ENCODE peak calls at places on chromosomes 4 and X, in eight cellular contexts. A, C, F, E, Z, O, G and R are unnamed samples.

GRCh38 chr4:19399001-19399400 is 852.7 kb upstream of the SLIT2 start:
- DNase-seq in A (no peak), C (no peak), F (no peak), E (no peak), Z (no peak), O (no peak), G (no peak), R (no peak)

GRCh38 chr4:39970559-39971270 is 7.0 kb downstream of the PDS5A start:
- DNase-seq in A (peak; percentile 71), C (no peak), F (no peak), E (no peak), Z (no peak), O (no peak), G (peak; percentile 63), R (peak; percentile 45)

GRCh38 chr4:86757468-86757867 is 91.7 kb downstream of the SLC10A6 start:
- DNase-seq in A (no peak), C (no peak), F (no peak), E (no peak), Z (no peak), O (no peak), G (no peak), R (no peak)

GRCh38 chr4:60201052-60201673 is 999.0 kb upstream of the ADGRL3 start:
- DNase-seq in A (peak; percentile 19), C (peak; percentile 44), F (no peak), E (no peak), Z (no peak), O (no peak), G (no peak), R (peak; percentile 61)

GRCh38 chrX:129979207-129979920 is 3.1 kb upstream of the BCORL1 start:
- DNase-seq in A (no peak), C (peak; percentile 20), F (no peak), E (no peak), Z (no peak), O (no peak), G (no peak), R (no peak)

GRCh38 chr4:100895572-100896197 is 377.9 kb upstream of the EMCN start:
- DNase-seq in A (no peak), C (no peak), F (no peak), E (no peak), Z (no peak), O (no peak), G (no peak), R (no peak)

GRCh38 chr4:17103231-17103630 is 204.8 kb upstream of the LDB2 start:
- DNase-seq in A (no peak), C (no peak), F (no peak), E (no peak), Z (no peak), O (no peak), G (no peak), R (no peak)

GRCh38 chr4:72031868-72032619 is at the start of gene NPFFR2:
- DNase-seq in A (peak; percentile 31), C (no peak), F (peak; percentile 15), E (no peak), Z (no peak), O (no peak), G (peak; percentile 77), R (no peak)

GRCh38 chr4:185716008-185716976 is 95.7 kb downstream of the SORBS2 start:
- DNase-seq in A (no peak), C (no peak), F (no peak), E (no peak), Z (no peak), O (no peak), G (no peak), R (no peak)

GRCh38 chr4:81255524-81255923 is 40.5 kb upstream of the PRKG2 start:
- DNase-seq in A (no peak), C (no peak), F (no peak), E (no peak), Z (no peak), O (no peak), G (no peak), R (no peak)

GRCh38 chr4:47577779-47578553 is 92.9 kb downstream of the ATP10D start:
- DNase-seq in A (no peak), C (no peak), F (no peak), E (no peak), Z (no peak), O (no peak), G (no peak), R (no peak)

GRCh38 chrX:17411189-17411588 is 36.2 kb downstream of the NHS start:
- DNase-seq in A (no peak), C (no peak), F (no peak), E (no peak), Z (no peak), O (no peak), G (no peak), R (no peak)

GRCh38 chrX:123153846-123154335 is 30.2 kb upstream of the GRIA3 start:
- DNase-seq in A (no peak), C (no peak), F (no peak), E (no peak), Z (no peak), O (no peak), G (no peak), R (no peak)

GRCh38 chrX:28787206-28787605 is 200.0 kb downstream of the IL1RAPL1 start:
- DNase-seq in A (peak; percentile 16), C (no peak), F (no peak), E (no peak), Z (no peak), O (no peak), G (no peak), R (no peak)

GRCh38 chr4:70518716-70519115 is 347 bp downstream of the AMTN start:
- DNase-seq in A (no peak), C (no peak), F (no peak), E (no peak), Z (no peak), O (no peak), G (no peak), R (no peak)

GRCh38 chrX:68686684-68687045 is 39.2 kb downstream of the STARD8 start:
- DNase-seq in A (no peak), C (no peak), F (peak; percentile 37), E (no peak), Z (no peak), O (no peak), G (no peak), R (no peak)

GRCh38 chr4:119302073-119302832 is 19.7 kb downstream of the FABP2 start:
- DNase-seq in A (no peak), C (no peak), F (no peak), E (no peak), Z (no peak), O (no peak), G (no peak), R (peak; percentile 19)

DNA sequence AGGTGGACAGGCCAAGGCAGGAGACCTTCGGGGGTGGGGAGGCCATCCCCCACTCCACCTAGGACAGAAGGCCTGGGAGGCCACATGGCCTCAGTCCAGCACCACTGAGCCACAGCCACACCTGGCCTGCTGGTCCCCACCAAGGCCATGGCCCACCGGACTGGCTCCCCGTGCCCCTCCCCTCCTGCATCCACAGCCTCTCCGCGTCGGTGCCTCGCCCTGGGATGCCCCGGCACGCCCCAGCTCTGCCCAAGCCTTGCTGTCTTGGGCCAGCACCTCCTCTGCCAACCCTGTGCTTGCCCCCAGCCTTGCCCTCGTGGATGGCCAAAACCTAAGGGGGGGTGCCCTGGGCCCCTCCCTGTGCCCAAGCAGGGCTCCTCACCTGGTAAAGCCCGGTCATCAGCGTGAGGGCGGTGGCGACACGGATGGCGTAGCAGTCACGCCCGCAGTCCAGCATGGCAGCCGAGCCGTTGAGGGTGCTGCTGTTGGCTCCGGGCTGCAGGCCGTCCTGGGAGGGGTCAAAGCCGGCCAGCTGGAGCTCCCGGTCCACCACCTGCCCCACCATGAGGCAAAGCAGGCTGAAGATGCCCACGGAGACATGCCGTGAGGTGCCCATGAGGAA is 2.3 kb downstream of the SLC26A1 start:
- DNase-seq in A (no peak), C (no peak), F (no peak), E (no peak), Z (no peak), O (no peak), G (no peak), R (no peak)
- H3K4me1 ChIP-seq in A (peaks cover 25% of the 10 kb centered on the region), C (peaks cover 8% of the 10 kb centered on the region), F (peaks cover 25% of the 10 kb centered on the region), E (no peaks in the 10 kb centered on the region), Z (peaks cover 7% of the 10 kb centered on the region), O (peaks cover 19% of the 10 kb centered on the region), G (peaks cover 31% of the 10 kb centered on the region), R (peaks cover 19% of the 10 kb centered on the region)

GRCh38 chr4:123359449-123360306 is 36.9 kb upstream of the SPRY1 start:
- DNase-seq in A (no peak), C (no peak), F (no peak), E (no peak), Z (no peak), O (no peak), G (no peak), R (no peak)
- H3K4me3 ChIP-seq in A (no peak overlapping the region), C (no peak overlapping the region), F (no peak overlapping the region), E (no peak overlapping the region), Z (no peak overlapping the region), O (no peak overlapping the region), G (no peak overlapping the region), R (no peak overlapping the region)

GRCh38 chr4:25970241-25970675 is 56.2 kb downstream of the SMIM20 start:
- DNase-seq in A (peak; percentile 19), C (peak; percentile 29), F (peak; percentile 34), E (peak; percentile 66), Z (no peak), O (no peak), G (peak; percentile 68), R (peak; percentile 39)
- H3K4me1 ChIP-seq in A (no peaks in the 10 kb centered on the region), C (no peaks in the 10 kb centered on the region), F (peaks cover 28% of the 10 kb centered on the region), E (no peaks in the 10 kb centered on the region), Z (no peaks in the 10 kb centered on the region), O (no peaks in the 10 kb centered on the region), G (peaks cover 18% of the 10 kb centered on the region), R (no peaks in the 10 kb centered on the region)

DNA sequence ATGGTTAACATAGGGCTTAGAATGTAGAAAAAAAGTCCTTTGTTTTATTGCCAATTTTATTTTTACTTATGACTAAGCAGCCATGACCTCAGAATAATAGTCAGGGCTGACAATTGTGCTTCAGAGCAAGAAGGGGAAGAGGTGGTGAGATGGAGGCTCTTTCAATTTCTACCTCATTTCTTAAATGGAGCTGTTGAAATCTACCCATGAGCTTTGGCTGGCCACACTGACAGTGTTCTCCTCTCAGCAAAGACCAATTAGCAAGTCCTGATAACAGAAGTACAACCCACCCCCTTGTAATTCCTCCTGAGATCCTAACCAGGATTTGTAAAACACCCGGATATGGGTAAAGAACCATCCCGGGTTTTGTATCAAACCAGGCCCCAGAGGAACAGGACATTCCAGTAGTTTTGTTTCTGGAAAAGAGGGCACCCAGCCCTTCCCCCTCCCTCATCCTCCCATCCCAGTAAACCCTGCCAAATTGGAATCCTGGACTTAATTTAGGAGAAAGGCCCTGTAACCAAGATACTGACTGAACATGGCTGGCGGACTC is at the start of gene HEPH:
- DNase-seq in A (no peak), C (peak; percentile 52), F (no peak), E (no peak), Z (no peak), O (no peak), G (no peak), R (peak; percentile 41)
- H3K4me3 ChIP-seq in A (no peak within 1 kb of the TSS), C (peak within 1 kb of the TSS; percentile 21), F (peak within 1 kb of the TSS; percentile 54), E (peak within 1 kb of the TSS; percentile 53), Z (no peak within 1 kb of the TSS), O (peak within 1 kb of the TSS; percentile 26), G (peak within 1 kb of the TSS; percentile 36), R (peak within 1 kb of the TSS; percentile 3)

DNA sequence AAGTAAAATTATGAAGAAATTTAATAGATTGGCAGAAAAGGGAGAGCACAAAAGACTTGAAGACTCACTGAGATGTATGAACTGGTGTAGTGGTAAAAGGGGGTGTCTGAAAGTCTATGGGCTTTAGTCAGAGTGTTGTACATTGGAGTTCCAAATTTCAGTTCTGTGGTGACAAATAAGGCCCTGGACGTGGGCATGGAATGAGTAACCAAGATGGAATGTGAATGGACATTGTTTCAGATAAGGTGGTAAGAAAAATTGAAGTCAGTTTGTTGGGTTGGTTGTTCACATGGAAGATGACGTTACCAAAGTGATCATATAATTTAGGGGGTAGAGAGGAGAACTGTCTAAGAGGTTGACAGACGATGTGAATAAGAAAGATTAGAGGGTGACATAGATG is 13.9 kb downstream of the CYSLTR1 start:
- DNase-seq in A (no peak), C (no peak), F (no peak), E (no peak), Z (no peak), O (no peak), G (no peak), R (no peak)
- H3K4me1 ChIP-seq in A (no peaks in the 10 kb centered on the region), C (no peaks in the 10 kb centered on the region), F (no peaks in the 10 kb centered on the region), E (no peaks in the 10 kb centered on the region), Z (no peaks in the 10 kb centered on the region), O (no peaks in the 10 kb centered on the region), G (no peaks in the 10 kb centered on the region), R (no peaks in the 10 kb centered on the region)